ENCODE peak calls at places on chromosomes 16 and 17, in nine cellular contexts. One of them, this sample, is unnamed. For H3K27me3, the result is how much of the 10 kb centered on the place peaks cover.

GRCh38 chr17:46266656-46267544 is 28.0 kb upstream of the LRRC37A start:
- DNase-seq in breast epithelium: peak
- DNase-seq in lung: peak
- DNase-seq in brain microvascular endothelial cell: peak
- DNase-seq in sigmoid colon: peak
- DNase-seq in cardiac muscle cell: peak
- DNase-seq in CD8-positive, alpha-beta T cell: peak
- DNase-seq in dorsolateral prefrontal cortex: peak
- DNase-seq in ovary: peak
- DNase-seq in this sample: peak

GRCh38 chr17:21285164-21286065 is 904 bp downstream of the MAP2K3 start:
- DNase-seq in ovary: peak
- DNase-seq in dorsolateral prefrontal cortex: no peak
- DNase-seq in sigmoid colon: peak
- DNase-seq in CD8-positive, alpha-beta T cell: no peak
- DNase-seq in lung: no peak
- DNase-seq in breast epithelium: no peak
- DNase-seq in cardiac muscle cell: peak
- DNase-seq in brain microvascular endothelial cell: no peak
- DNase-seq in this sample: no peak

GRCh38 chr17:73750975-73751374 is 106.7 kb upstream of the SDK2 start:
- DNase-seq in brain microvascular endothelial cell: no peak
- DNase-seq in ovary: no peak
- DNase-seq in cardiac muscle cell: peak
- DNase-seq in lung: no peak
- DNase-seq in breast epithelium: no peak
- DNase-seq in dorsolateral prefrontal cortex: no peak
- DNase-seq in sigmoid colon: no peak
- DNase-seq in CD8-positive, alpha-beta T cell: no peak
- DNase-seq in this sample: no peak

GRCh38 chr17:46774108-46774737 is 44.3 kb downstream of the WNT3 start:
- DNase-seq in CD8-positive, alpha-beta T cell: no peak
- DNase-seq in dorsolateral prefrontal cortex: no peak
- DNase-seq in breast epithelium: no peak
- DNase-seq in brain microvascular endothelial cell: no peak
- DNase-seq in ovary: no peak
- DNase-seq in lung: no peak
- DNase-seq in sigmoid colon: peak
- DNase-seq in cardiac muscle cell: no peak
- DNase-seq in this sample: no peak

GRCh38 chr17:42913527-42913926 is 12.9 kb downstream of the G6PC1 start:
- DNase-seq in dorsolateral prefrontal cortex: no peak
- DNase-seq in CD8-positive, alpha-beta T cell: no peak
- DNase-seq in sigmoid colon: no peak
- DNase-seq in breast epithelium: no peak
- DNase-seq in ovary: no peak
- DNase-seq in cardiac muscle cell: no peak
- DNase-seq in brain microvascular endothelial cell: no peak
- DNase-seq in lung: no peak
- DNase-seq in this sample: no peak

GRCh38 chr16:4373909-4374742 is 2.5 kb downstream of the VASN start:
- DNase-seq in sigmoid colon: peak
- DNase-seq in ovary: peak
- DNase-seq in CD8-positive, alpha-beta T cell: no peak
- DNase-seq in breast epithelium: no peak
- DNase-seq in dorsolateral prefrontal cortex: no peak
- DNase-seq in brain microvascular endothelial cell: peak
- DNase-seq in cardiac muscle cell: peak
- DNase-seq in lung: peak
- DNase-seq in this sample: no peak

GRCh38 chr16:87392823-87393679 is 915 bp downstream of the MAP1LC3B start:
- DNase-seq in sigmoid colon: peak
- DNase-seq in breast epithelium: peak
- DNase-seq in cardiac muscle cell: peak
- DNase-seq in ovary: peak
- DNase-seq in CD8-positive, alpha-beta T cell: peak
- DNase-seq in brain microvascular endothelial cell: no peak
- DNase-seq in dorsolateral prefrontal cortex: no peak
- DNase-seq in lung: peak
- DNase-seq in this sample: peak

GRCh38 chr16:28873543-28874201 is 4.6 kb upstream of the ATP2A1 start:
- DNase-seq in breast epithelium: no peak
- DNase-seq in brain microvascular endothelial cell: no peak
- DNase-seq in CD8-positive, alpha-beta T cell: peak
- DNase-seq in sigmoid colon: no peak
- DNase-seq in dorsolateral prefrontal cortex: no peak
- DNase-seq in cardiac muscle cell: no peak
- DNase-seq in ovary: no peak
- DNase-seq in lung: no peak
- DNase-seq in this sample: peak

GRCh38 chr17:81329279-81329926 is 34.3 kb upstream of the SLC38A10 start:
- DNase-seq in brain microvascular endothelial cell: peak
- DNase-seq in cardiac muscle cell: no peak
- DNase-seq in CD8-positive, alpha-beta T cell: no peak
- DNase-seq in sigmoid colon: peak
- DNase-seq in dorsolateral prefrontal cortex: no peak
- DNase-seq in lung: peak
- DNase-seq in ovary: peak
- DNase-seq in breast epithelium: peak
- DNase-seq in this sample: peak

GRCh38 chr17:80673152-80673920 is 128.7 kb downstream of the RPTOR start:
- DNase-seq in ovary: no peak
- DNase-seq in CD8-positive, alpha-beta T cell: no peak
- DNase-seq in dorsolateral prefrontal cortex: no peak
- DNase-seq in cardiac muscle cell: no peak
- DNase-seq in brain microvascular endothelial cell: no peak
- DNase-seq in sigmoid colon: no peak
- DNase-seq in breast epithelium: no peak
- DNase-seq in lung: no peak
- DNase-seq in this sample: no peak

GRCh38 chr17:30021708-30022317 is 80.4 kb downstream of the EFCAB5 start:
- DNase-seq in breast epithelium: no peak
- DNase-seq in lung: no peak
- DNase-seq in dorsolateral prefrontal cortex: no peak
- DNase-seq in brain microvascular endothelial cell: peak
- DNase-seq in sigmoid colon: no peak
- DNase-seq in ovary: no peak
- DNase-seq in CD8-positive, alpha-beta T cell: peak
- DNase-seq in cardiac muscle cell: peak
- DNase-seq in this sample: peak

GRCh38 chr17:13544755-13545154 is 57.0 kb downstream of the HS3ST3A1 start:
- DNase-seq in cardiac muscle cell: no peak
- DNase-seq in lung: no peak
- DNase-seq in brain microvascular endothelial cell: no peak
- DNase-seq in sigmoid colon: no peak
- DNase-seq in dorsolateral prefrontal cortex: no peak
- DNase-seq in ovary: no peak
- DNase-seq in CD8-positive, alpha-beta T cell: no peak
- DNase-seq in breast epithelium: no peak
- DNase-seq in this sample: no peak

GRCh38 chr17:8818047-8818446 is 18.9 kb upstream of the MFSD6L start:
- DNase-seq in cardiac muscle cell: no peak
- DNase-seq in sigmoid colon: peak
- DNase-seq in breast epithelium: no peak
- DNase-seq in CD8-positive, alpha-beta T cell: peak
- DNase-seq in dorsolateral prefrontal cortex: no peak
- DNase-seq in ovary: no peak
- DNase-seq in brain microvascular endothelial cell: no peak
- DNase-seq in lung: no peak
- DNase-seq in this sample: no peak

GRCh38 chr17:36949461-36949927 is 740 bp downstream of the AATF start:
- DNase-seq in CD8-positive, alpha-beta T cell: no peak
- DNase-seq in ovary: no peak
- DNase-seq in sigmoid colon: no peak
- DNase-seq in breast epithelium: no peak
- DNase-seq in cardiac muscle cell: no peak
- DNase-seq in dorsolateral prefrontal cortex: no peak
- DNase-seq in brain microvascular endothelial cell: no peak
- DNase-seq in lung: no peak
- DNase-seq in this sample: no peak

GRCh38 chr17:38703742-38704644 is 1.1 kb upstream of the MLLT6 start:
- DNase-seq in CD8-positive, alpha-beta T cell: peak
- DNase-seq in sigmoid colon: peak
- DNase-seq in cardiac muscle cell: peak
- DNase-seq in breast epithelium: peak
- DNase-seq in lung: peak
- DNase-seq in dorsolateral prefrontal cortex: no peak
- DNase-seq in brain microvascular endothelial cell: no peak
- DNase-seq in ovary: peak
- DNase-seq in this sample: peak

GRCh38 chr16:89257757-89258465 is 40.4 kb downstream of the ZNF778 start:
- DNase-seq in CD8-positive, alpha-beta T cell: no peak
- DNase-seq in sigmoid colon: no peak
- DNase-seq in ovary: no peak
- DNase-seq in lung: no peak
- DNase-seq in dorsolateral prefrontal cortex: no peak
- DNase-seq in cardiac muscle cell: no peak
- DNase-seq in brain microvascular endothelial cell: no peak
- DNase-seq in breast epithelium: no peak
- DNase-seq in this sample: no peak

GRCh38 chr16:70653809-70654771 is 7.7 kb downstream of the IL34 start:
- DNase-seq in breast epithelium: peak
- DNase-seq in brain microvascular endothelial cell: peak
- DNase-seq in cardiac muscle cell: peak
- DNase-seq in ovary: peak
- DNase-seq in dorsolateral prefrontal cortex: no peak
- DNase-seq in sigmoid colon: peak
- DNase-seq in CD8-positive, alpha-beta T cell: peak
- DNase-seq in lung: peak
- DNase-seq in this sample: peak

GRCh38 chr17:72417627-72418026 is 296.8 kb downstream of the SOX9 start:
- DNase-seq in lung: no peak
- DNase-seq in CD8-positive, alpha-beta T cell: no peak
- DNase-seq in cardiac muscle cell: no peak
- DNase-seq in breast epithelium: no peak
- DNase-seq in sigmoid colon: no peak
- DNase-seq in dorsolateral prefrontal cortex: no peak
- DNase-seq in brain microvascular endothelial cell: no peak
- DNase-seq in ovary: no peak
- DNase-seq in this sample: no peak

GRCh38 chr17:32494621-32495346 is 8.0 kb downstream of the CDK5R1 start:
- DNase-seq in CD8-positive, alpha-beta T cell: no peak
- DNase-seq in cardiac muscle cell: no peak
- DNase-seq in sigmoid colon: no peak
- DNase-seq in brain microvascular endothelial cell: no peak
- DNase-seq in breast epithelium: no peak
- DNase-seq in ovary: peak
- DNase-seq in dorsolateral prefrontal cortex: peak
- DNase-seq in lung: no peak
- DNase-seq in this sample: no peak

GRCh38 chr17:49219987-49220386 is 9.5 kb downstream of the ABI3 start:
- DNase-seq in dorsolateral prefrontal cortex: no peak
- DNase-seq in cardiac muscle cell: no peak
- DNase-seq in sigmoid colon: no peak
- DNase-seq in lung: no peak
- DNase-seq in brain microvascular endothelial cell: no peak
- DNase-seq in ovary: no peak
- DNase-seq in CD8-positive, alpha-beta T cell: no peak
- DNase-seq in breast epithelium: no peak
- DNase-seq in this sample: no peak
- H3K27me3 ChIP-seq in dorsolateral prefrontal cortex: under half
- H3K27me3 ChIP-seq in cardiac muscle cell: under half
- H3K27me3 ChIP-seq in sigmoid colon: under half
- H3K27me3 ChIP-seq in lung: under half
- H3K27me3 ChIP-seq in brain microvascular endothelial cell: under half
- H3K27me3 ChIP-seq in ovary: under half
- H3K27me3 ChIP-seq in CD8-positive, alpha-beta T cell: under half
- H3K27me3 ChIP-seq in breast epithelium: under half
- H3K27me3 ChIP-seq in this sample: under half

GRCh38 chr16:55912022-55912421 is 36.8 kb upstream of the CES5A start:
- DNase-seq in ovary: no peak
- DNase-seq in sigmoid colon: no peak
- DNase-seq in dorsolateral prefrontal cortex: peak
- DNase-seq in brain microvascular endothelial cell: no peak
- DNase-seq in breast epithelium: no peak
- DNase-seq in cardiac muscle cell: peak
- DNase-seq in CD8-positive, alpha-beta T cell: no peak
- DNase-seq in lung: no peak
- DNase-seq in this sample: no peak
- H3K27me3 ChIP-seq in ovary: under half
- H3K27me3 ChIP-seq in sigmoid colon: under half
- H3K27me3 ChIP-seq in dorsolateral prefrontal cortex: under half
- H3K27me3 ChIP-seq in brain microvascular endothelial cell: under half
- H3K27me3 ChIP-seq in breast epithelium: under half
- H3K27me3 ChIP-seq in cardiac muscle cell: under half
- H3K27me3 ChIP-seq in CD8-positive, alpha-beta T cell: under half
- H3K27me3 ChIP-seq in lung: under half
- H3K27me3 ChIP-seq in this sample: under half

GRCh38 chr17:78289802-78290363 is 58.5 kb downstream of the TMEM235 start:
- DNase-seq in breast epithelium: peak
- DNase-seq in brain microvascular endothelial cell: peak
- DNase-seq in ovary: peak
- DNase-seq in lung: peak
- DNase-seq in CD8-positive, alpha-beta T cell: peak
- DNase-seq in cardiac muscle cell: peak
- DNase-seq in sigmoid colon: peak
- DNase-seq in dorsolateral prefrontal cortex: peak
- DNase-seq in this sample: peak

GRCh38 chr17:78289004-78289403 is 57.6 kb downstream of the TMEM235 start:
- DNase-seq in cardiac muscle cell: no peak
- DNase-seq in dorsolateral prefrontal cortex: no peak
- DNase-seq in ovary: no peak
- DNase-seq in sigmoid colon: no peak
- DNase-seq in CD8-positive, alpha-beta T cell: no peak
- DNase-seq in breast epithelium: no peak
- DNase-seq in brain microvascular endothelial cell: no peak
- DNase-seq in lung: no peak
- DNase-seq in this sample: no peak

GRCh38 chr17:78281249-78281865 is 49.9 kb downstream of the TMEM235 start:
- DNase-seq in sigmoid colon: no peak
- DNase-seq in dorsolateral prefrontal cortex: peak
- DNase-seq in lung: no peak
- DNase-seq in brain microvascular endothelial cell: no peak
- DNase-seq in breast epithelium: no peak
- DNase-seq in ovary: no peak
- DNase-seq in cardiac muscle cell: no peak
- DNase-seq in CD8-positive, alpha-beta T cell: no peak
- DNase-seq in this sample: no peak

GRCh38 chr17:78279360-78279990 is 48.0 kb downstream of the TMEM235 start:
- DNase-seq in sigmoid colon: no peak
- DNase-seq in lung: no peak
- DNase-seq in dorsolateral prefrontal cortex: no peak
- DNase-seq in cardiac muscle cell: no peak
- DNase-seq in breast epithelium: no peak
- DNase-seq in brain microvascular endothelial cell: no peak
- DNase-seq in ovary: no peak
- DNase-seq in CD8-positive, alpha-beta T cell: no peak
- DNase-seq in this sample: no peak

GRCh38 chr17:78284146-78284545 is 52.7 kb downstream of the TMEM235 start:
- DNase-seq in CD8-positive, alpha-beta T cell: no peak
- DNase-seq in breast epithelium: no peak
- DNase-seq in dorsolateral prefrontal cortex: no peak
- DNase-seq in ovary: no peak
- DNase-seq in sigmoid colon: no peak
- DNase-seq in cardiac muscle cell: no peak
- DNase-seq in lung: no peak
- DNase-seq in brain microvascular endothelial cell: peak
- DNase-seq in this sample: no peak
- H3K27me3 ChIP-seq in CD8-positive, alpha-beta T cell: under half
- H3K27me3 ChIP-seq in breast epithelium: under half
- H3K27me3 ChIP-seq in dorsolateral prefrontal cortex: under half
- H3K27me3 ChIP-seq in ovary: under half
- H3K27me3 ChIP-seq in sigmoid colon: under half
- H3K27me3 ChIP-seq in cardiac muscle cell: under half
- H3K27me3 ChIP-seq in lung: under half
- H3K27me3 ChIP-seq in brain microvascular endothelial cell: under half
- H3K27me3 ChIP-seq in this sample: under half

GRCh38 chr16:1082266-1082951 is 9.9 kb downstream of the SSTR5 start:
- DNase-seq in lung: no peak
- DNase-seq in CD8-positive, alpha-beta T cell: no peak
- DNase-seq in sigmoid colon: no peak
- DNase-seq in cardiac muscle cell: no peak
- DNase-seq in ovary: no peak
- DNase-seq in dorsolateral prefrontal cortex: no peak
- DNase-seq in breast epithelium: no peak
- DNase-seq in brain microvascular endothelial cell: no peak
- DNase-seq in this sample: no peak
- H3K27me3 ChIP-seq in lung: under half
- H3K27me3 ChIP-seq in CD8-positive, alpha-beta T cell: under half
- H3K27me3 ChIP-seq in sigmoid colon: half or more
- H3K27me3 ChIP-seq in cardiac muscle cell: under half
- H3K27me3 ChIP-seq in ovary: under half
- H3K27me3 ChIP-seq in dorsolateral prefrontal cortex: half or more
- H3K27me3 ChIP-seq in breast epithelium: under half
- H3K27me3 ChIP-seq in brain microvascular endothelial cell: under half
- H3K27me3 ChIP-seq in this sample: under half

This sample was measured in HAP-1.